ENCODE peak calls at places on chromosomes 11 and 22, in five cellular contexts. H, O, B, V and A are unnamed samples.

GRCh38 chr22:24973867-24974266 is 21.4 kb downstream of the KIAA1671 start:
- DNase-seq in B (no peak), V (no peak), H (no peak), O (no peak), A (no peak)

GRCh38 chr22:46763051-46763705 is 728 bp downstream of the TBC1D22A start:
- DNase-seq in B (no peak), V (no peak), H (peak), O (peak), A (peak)

GRCh38 chr22:44668190-44668885 is 33.7 kb upstream of the PRR5 start:
- DNase-seq in O (peak), H (no peak), B (no peak), V (no peak), A (peak)

GRCh38 chr11:75563978-75564552 is 2.0 kb downstream of the SERPINH1 start:
- DNase-seq in B (peak), V (no peak), O (peak), H (no peak), A (no peak)

GRCh38 chr11:61972796-61973602 is 5.6 kb upstream of the FTH1 start:
- DNase-seq in V (no peak), H (no peak), O (no peak), B (no peak), A (peak)

GRCh38 chr22:21624120-21624879 is 5.5 kb downstream of the YDJC start:
- DNase-seq in O (no peak), B (no peak), H (no peak), V (peak), A (no peak)

GRCh38 chr11:20762112-20762511 is 92.7 kb downstream of the NELL1 start:
- DNase-seq in V (no peak), H (no peak), O (no peak), B (no peak), A (no peak)

GRCh38 chr11:130892847-130893246 is 23.4 kb downstream of the SNX19 start:
- DNase-seq in H (no peak), O (no peak), B (no peak), V (no peak), A (no peak)

GRCh38 chr11:75632962-75633361 is 35.9 kb downstream of the MAP6 start:
- DNase-seq in O (peak), V (no peak), H (no peak), B (no peak), A (no peak)

GRCh38 chr22:39489094-39490068 is 12.7 kb upstream of the MIEF1 start:
- DNase-seq in H (no peak), V (no peak), O (no peak), B (no peak), A (no peak)